ENCODE peak calls at places on chromosomes 2 and 18, in ten cellular contexts. J is Peyer's patch, I is uterus, S is pancreas, F is lower lobe of right lung, N is fibroblast of lung, W is right lobe of liver, A is PC-3, L is lung, Z is PC-9. X is an unnamed sample.

GRCh38 chr2:101188683-101189405 is 37.7 kb upstream of the TBC1D8 start:
- DNase-seq in W (no peak), A (peak; percentile 71), N (peak; percentile 55), L (peak; percentile 36), Z (no peak), I (no peak), J (no peak), F (no peak), S (no peak), X (no peak)

GRCh38 chr2:236882074-236882473 is 203.6 kb upstream of the COPS8 start:
- DNase-seq in I (no peak), W (no peak), Z (no peak), L (no peak), F (no peak), A (no peak), N (no peak), S (no peak), J (no peak), X (no peak)

GRCh38 chr2:202317080-202317859 is 51.7 kb downstream of the NOP58 start:
- DNase-seq in F (no peak), W (peak; percentile 56), A (peak; percentile 86), Z (peak; percentile 53), L (peak; percentile 71), I (peak; percentile 67), S (no peak), J (no peak), N (peak; percentile 86), X (no peak)

GRCh38 chr2:38551746-38552145 is 51.0 kb downstream of the HNRNPLL start:
- DNase-seq in S (no peak), Z (no peak), I (no peak), N (no peak), W (no peak), A (no peak), L (no peak), J (no peak), F (no peak), X (no peak)

GRCh38 chr2:110813896-110814295 is 81.5 kb downstream of the ACOXL start:
- DNase-seq in Z (no peak), J (no peak), N (no peak), L (no peak), W (no peak), S (no peak), F (no peak), A (no peak), I (no peak), X (no peak)

GRCh38 chr2:105114551-105114950 is 76.7 kb downstream of the MRPS9 start:
- DNase-seq in Z (no peak), F (no peak), A (peak; percentile 67), N (peak; percentile 75), W (no peak), S (no peak), I (no peak), L (no peak), J (no peak), X (peak; percentile 23)

GRCh38 chr2:134705861-134706586 is 12.8 kb downstream of the TMEM163 start:
- DNase-seq in I (no peak), W (no peak), N (no peak), J (no peak), Z (no peak), S (no peak), A (no peak), F (no peak), L (no peak), X (no peak)

GRCh38 chr2:217951521-217952247 is 51.1 kb downstream of the TNS1 start:
- DNase-seq in A (no peak), F (peak; percentile 76), W (no peak), J (no peak), Z (peak; percentile 57), I (peak; percentile 20), L (peak; percentile 77), N (no peak), S (no peak), X (no peak)

GRCh38 chr2:228593992-228594391 is 412.5 kb upstream of the SPHKAP start:
- DNase-seq in F (no peak), J (no peak), W (no peak), A (no peak), N (no peak), Z (no peak), S (no peak), L (no peak), I (no peak), X (no peak)

GRCh38 chr2:23545391-23545790 is 160.4 kb downstream of the KLHL29 start:
- DNase-seq in J (no peak), Z (no peak), S (no peak), W (no peak), A (no peak), L (no peak), N (no peak), I (no peak), F (no peak), X (no peak)

GRCh38 chr18:45386256-45386655 is 229.0 kb upstream of the SLC14A2 start:
- DNase-seq in Z (no peak), J (no peak), A (peak; percentile 38), S (no peak), N (peak; percentile 47), W (no peak), F (no peak), I (no peak), L (no peak), X (no peak)

GRCh38 chr2:1640301-1641135 is 103.8 kb downstream of the PXDN start:
- DNase-seq in I (no peak), L (no peak), F (no peak), S (no peak), Z (no peak), J (no peak), N (no peak), A (no peak), W (no peak), X (no peak)

DNA sequence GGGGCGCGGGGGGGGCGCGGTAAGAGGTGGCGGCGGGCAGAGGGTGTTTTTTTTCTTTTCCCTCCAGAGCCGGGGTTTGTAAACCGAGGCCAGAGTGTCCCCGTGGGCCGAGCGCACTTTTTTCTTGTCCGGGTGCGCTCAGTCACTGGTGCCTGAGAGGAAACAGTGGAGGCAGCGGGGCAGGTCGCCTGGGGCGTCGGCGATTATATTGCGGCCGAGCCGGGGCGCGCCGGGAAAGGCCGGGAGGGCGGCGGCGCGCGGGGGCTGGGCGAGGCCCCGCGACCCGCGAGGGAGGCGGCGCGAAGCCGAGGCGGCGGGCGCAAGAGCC is 284 bp downstream of the HOXD8 start:
- DNase-seq in L (no peak), F (no peak), I (no peak), N (no peak), W (no peak), S (no peak), J (no peak), Z (peak; percentile 34), A (no peak), X (no peak)
- TF ChIP-seq CTCF in L (no peak), F (no peak), I (no peak), N (no peak), W (no peak), S (no peak), J (no peak), Z (no peak), A (no peak), X (no peak)

GRCh38 chr2:238080518-238080917 is 19.6 kb upstream of the ESPNL start:
- DNase-seq in A (no peak), W (peak; percentile 86), J (no peak), F (no peak), S (no peak), Z (no peak), I (no peak), L (no peak), N (no peak), X (no peak)
- H3K36me3 ChIP-seq in A (peaks cover 9% of the 10 kb centered on the region), W (no peaks in the 10 kb centered on the region), J (peaks cover 36% of the 10 kb centered on the region), F (peaks cover 22% of the 10 kb centered on the region), S (peaks cover 28% of the 10 kb centered on the region), Z (peaks cover 11% of the 10 kb centered on the region), I (no peaks in the 10 kb centered on the region), L (peaks cover 21% of the 10 kb centered on the region), N (peaks cover 2% of the 10 kb centered on the region), X (peaks cover 21% of the 10 kb centered on the region)

GRCh38 chr2:98027535-98027934 is 31.8 kb upstream of the TMEM131 start:
- DNase-seq in I (no peak), Z (no peak), N (no peak), J (peak; percentile 30), F (no peak), W (no peak), S (no peak), L (no peak), A (no peak), X (peak; percentile 79)

GRCh38 chr2:98026927-98027522 is 31.3 kb upstream of the TMEM131 start:
- DNase-seq in J (no peak), A (no peak), S (no peak), W (no peak), F (no peak), I (no peak), Z (no peak), N (no peak), L (no peak), X (peak; percentile 80)

GRCh38 chr2:98027955-98028593 is 32.3 kb upstream of the TMEM131 start:
- DNase-seq in I (no peak), N (peak; percentile 35), J (no peak), L (no peak), A (no peak), Z (peak; percentile 39), S (no peak), F (no peak), W (no peak), X (no peak)

GRCh38 chr2:98026292-98026691 is 30.5 kb upstream of the TMEM131 start:
- DNase-seq in J (no peak), L (no peak), I (no peak), N (no peak), W (no peak), S (no peak), F (no peak), Z (no peak), A (no peak), X (no peak)

DNA sequence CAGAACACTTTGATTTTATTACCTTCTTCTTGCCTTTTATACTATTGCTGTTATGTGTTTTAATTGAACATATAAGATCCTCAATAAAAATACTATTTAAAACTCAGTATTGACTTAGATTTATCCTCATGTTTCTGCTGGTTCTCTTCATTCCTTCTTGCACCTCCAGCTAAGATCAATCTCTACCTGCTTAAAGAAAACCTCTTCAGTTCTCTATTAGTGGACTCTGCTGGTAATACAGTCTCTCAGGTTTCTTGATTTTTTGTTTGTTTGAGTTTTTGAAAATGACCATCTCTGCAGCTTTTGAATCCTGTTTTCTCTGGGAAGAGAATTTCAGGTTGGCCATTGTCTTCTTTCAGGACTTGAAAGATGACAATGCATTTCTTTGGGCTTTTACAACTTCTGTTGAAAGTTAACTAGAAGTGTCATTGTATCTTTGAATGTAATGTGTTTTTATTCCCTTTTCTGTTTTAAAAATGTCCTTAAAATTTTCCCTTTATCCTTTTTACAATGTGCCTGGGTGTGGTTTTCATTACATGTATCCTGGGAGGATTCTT is 29.8 kb upstream of the TMEM131 start:
- DNase-seq in Z (no peak), W (no peak), L (no peak), J (no peak), A (no peak), I (no peak), S (no peak), N (no peak), F (no peak), X (no peak)
- TF ChIP-seq CTCF in Z (no peak), W (no peak), L (no peak), J (peak; percentile 43), A (no peak), I (no peak), S (no peak), N (no peak), F (no peak), X (peak; percentile 9)

DNA sequence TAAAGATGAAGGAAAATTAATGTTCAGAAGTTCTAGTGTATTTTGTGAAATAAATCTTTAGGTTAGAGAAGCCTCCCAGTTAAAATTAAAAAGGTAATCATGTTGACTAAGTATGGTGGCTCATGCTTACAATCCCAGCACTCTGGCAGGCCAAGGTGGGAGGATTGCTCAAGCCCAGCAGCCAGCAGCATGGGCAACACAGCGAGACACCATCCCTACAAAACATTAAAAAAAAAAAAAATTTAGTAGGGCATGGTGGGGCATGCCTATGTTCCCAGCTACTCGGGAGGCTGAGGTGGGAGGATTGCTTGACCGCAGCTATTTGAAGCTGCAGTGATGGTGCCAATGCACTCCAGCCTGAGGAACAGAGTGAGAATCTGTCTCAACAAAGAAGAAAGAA is 17.9 kb downstream of the XPO1 start:
- DNase-seq in A (no peak), W (no peak), F (no peak), J (no peak), I (no peak), S (no peak), Z (no peak), N (no peak), L (no peak), X (no peak)
- H3K36me3 ChIP-seq in A (peaks cover 68% of the 10 kb centered on the region), W (no peaks in the 10 kb centered on the region), F (peaks cover 87% of the 10 kb centered on the region), J (peaks cover 69% of the 10 kb centered on the region), I (no peaks in the 10 kb centered on the region), S (peaks cover 20% of the 10 kb centered on the region), Z (peaks cover 61% of the 10 kb centered on the region), N (peaks cover 2% of the 10 kb centered on the region), L (peaks cover 20% of the 10 kb centered on the region), X (peaks cover 11% of the 10 kb centered on the region)

X was measured in GM06990.